ENCODE peak calls at places on chromosomes 3 and 15, in five cellular contexts. H, X, U, O and M are unnamed samples.

GRCh38 chr3:193894121-193894863 is 241.7 kb upstream of the HES1 start:
- DNase-seq in X (no peak), H (no peak), O (no peak), U (peak), M (no peak)

GRCh38 chr3:136008732-136009456 is 43.4 kb downstream of the PPP2R3A start:
- DNase-seq in O (no peak), U (no peak), H (no peak), X (no peak), M (peak)

GRCh38 chr15:99230867-99231266 is 18.5 kb downstream of the TTC23 start:
- DNase-seq in X (no peak), U (no peak), O (no peak), H (no peak), M (no peak)

GRCh38 chr3:175399156-175399840 is 540.2 kb downstream of the NAALADL2 start:
- DNase-seq in U (no peak), O (no peak), X (no peak), H (no peak), M (no peak)

GRCh38 chr15:33194237-33194636 is 277 bp downstream of the FMN1 start:
- DNase-seq in X (no peak), O (no peak), H (no peak), U (no peak), M (peak)

GRCh38 chr3:177410734-177411133 is 213.5 kb upstream of the TBL1XR1 start:
- DNase-seq in X (no peak), H (peak), O (no peak), U (no peak), M (no peak)

GRCh38 chr3:67030785-67031740 is 33.0 kb downstream of the KBTBD8 start:
- DNase-seq in O (no peak), U (no peak), X (no peak), H (peak), M (no peak)

GRCh38 chr3:50486219-50486888 is 17.1 kb downstream of the CACNA2D2 start:
- DNase-seq in H (no peak), X (no peak), U (no peak), O (no peak), M (peak)

GRCh38 chr3:120449701-120450216 is 1.0 kb downstream of the FSTL1 start:
- DNase-seq in O (no peak), H (no peak), X (no peak), U (peak), M (peak)

GRCh38 chr15:80878867-80879250 is 99.7 kb downstream of the CEMIP start:
- DNase-seq in H (no peak), X (no peak), O (no peak), U (peak), M (no peak)

GRCh38 chr3:100710355-100711198 is 1.3 kb downstream of the TFG start:
- DNase-seq in X (peak), U (peak), O (no peak), H (peak), M (peak)

GRCh38 chr15:39788800-39789565 is 6.3 kb upstream of the FSIP1 start:
- DNase-seq in H (no peak), O (no peak), U (peak), X (no peak), M (peak)

GRCh38 chr3:15899438-15899837 is 101.7 kb upstream of the ANKRD28 start:
- DNase-seq in H (peak), U (peak), O (no peak), X (no peak), M (peak)

GRCh38 chr3:56702487-56703315 is 19.6 kb upstream of the TASOR start:
- DNase-seq in U (peak), H (peak), X (no peak), O (no peak), M (peak)

GRCh38 chr3:119175869-119176756 is 2.7 kb downstream of the UPK1B start:
- DNase-seq in U (peak), O (no peak), X (no peak), H (no peak), M (peak)

GRCh38 chr15:33021806-33022389 is 172.6 kb downstream of the FMN1 start:
- DNase-seq in H (peak), O (no peak), U (peak), X (no peak), M (peak)

GRCh38 chr15:64209680-64210334 is 47.0 kb upstream of the PPIB start:
- DNase-seq in X (no peak), O (no peak), U (peak), H (peak), M (peak)

GRCh38 chr3:178289544-178290160 is 246.6 kb upstream of the KCNMB2 start:
- DNase-seq in O (no peak), X (no peak), U (peak), H (peak), M (peak)

GRCh38 chr15:47586653-47587224 is 130.6 kb upstream of the SEMA6D start:
- DNase-seq in X (no peak), U (peak), H (no peak), O (no peak), M (peak)

GRCh38 chr3:32432711-32433530 is 41.3 kb downstream of the CMTM7 start:
- DNase-seq in H (peak), O (no peak), X (no peak), U (peak), M (peak)

GRCh38 chr3:101890716-101891115 is 41.4 kb downstream of the NFKBIZ start:
- DNase-seq in H (peak), X (no peak), U (peak), O (no peak), M (peak)

GRCh38 chr3:36295206-36295760 is 85.0 kb upstream of the STAC start:
- DNase-seq in O (no peak), H (no peak), X (no peak), U (peak), M (peak)

GRCh38 chr3:178435575-178435974 is 100.7 kb upstream of the KCNMB2 start:
- DNase-seq in U (no peak), O (no peak), H (no peak), X (no peak), M (no peak)

GRCh38 chr15:84402856-84403608 is 167.5 kb downstream of the GOLGA6L4 start:
- DNase-seq in O (peak), X (no peak), H (no peak), U (no peak), M (no peak)

GRCh38 chr3:124158174-124158812 is 166.4 kb upstream of the ROPN1 start:
- DNase-seq in O (no peak), X (peak), U (no peak), H (no peak), M (no peak)

GRCh38 chr3:40258555-40258954 is 51.0 kb upstream of the EIF1B start:
- DNase-seq in X (no peak), U (peak), O (no peak), H (no peak), M (peak)
- TF ChIP-seq CTCF in X (no peak), U (no peak), O (no peak), H (no peak), M (no peak)

DNA sequence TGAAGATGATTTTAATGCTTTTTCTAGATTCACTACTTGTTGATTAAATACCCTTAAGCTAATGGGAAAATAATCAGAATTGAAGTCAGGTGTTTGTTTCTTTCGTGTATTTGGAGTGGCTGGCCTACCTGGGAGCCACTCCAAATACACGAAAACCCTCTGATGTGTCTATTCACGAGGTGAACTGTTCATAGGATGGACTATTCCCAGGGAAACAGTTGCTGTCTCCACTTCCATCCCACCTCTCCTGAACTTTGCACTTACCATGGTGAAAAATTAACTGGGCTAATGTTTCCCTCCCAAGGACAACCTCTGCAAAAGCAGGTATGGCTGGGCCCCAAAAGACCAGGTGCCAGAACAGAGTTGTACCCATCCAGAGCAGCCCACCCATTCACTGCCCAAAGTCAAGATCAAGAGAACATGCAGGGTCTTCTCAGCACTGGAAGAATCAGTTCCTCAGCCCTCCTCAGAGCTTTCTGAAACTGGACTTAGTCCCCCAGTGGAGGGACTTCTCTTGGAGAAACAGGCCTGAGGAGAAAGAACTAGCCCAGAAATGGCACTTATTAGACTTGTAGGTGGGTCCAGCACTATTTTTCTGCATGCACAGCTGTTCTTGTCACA is 2.9 kb upstream of the SMAD3 start:
- DNase-seq in H (no peak), X (no peak), O (no peak), U (no peak), M (no peak)
- TF ChIP-seq CTCF in H (no peak), X (no peak), O (no peak), U (no peak), M (no peak)

DNA sequence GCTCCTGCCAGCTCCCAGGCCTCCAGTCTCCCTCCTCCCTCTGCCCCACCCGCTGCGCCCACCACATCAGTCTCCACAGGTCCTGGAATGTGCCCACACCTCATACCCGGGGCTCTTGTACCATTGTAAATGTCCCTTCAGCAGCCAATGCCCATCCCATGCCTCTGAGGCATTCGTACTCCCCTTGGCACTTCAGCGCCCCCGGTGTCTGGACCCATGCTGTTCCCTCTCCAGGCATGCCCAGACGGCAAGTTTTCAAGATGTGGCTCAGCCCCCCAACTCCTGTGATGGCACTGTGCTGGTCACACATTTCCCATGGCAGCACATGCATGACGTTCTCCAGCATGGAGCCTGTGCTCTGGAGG is 13.3 kb downstream of the PLXND1 start:
- DNase-seq in X (no peak), U (no peak), H (no peak), O (no peak), M (no peak)
- TF ChIP-seq CTCF in X (no peak), U (peak), H (peak), O (no peak), M (no peak)

GRCh38 chr15:30859091-30859874 is 44.4 kb upstream of the FAN1 start:
- DNase-seq in U (peak), O (no peak), H (peak), X (no peak), M (peak)
- TF ChIP-seq CTCF in U (peak), O (peak), H (peak), X (peak), M (peak)

GRCh38 chr3:111796566-111796965 is 62.5 kb upstream of the PHLDB2 start:
- DNase-seq in O (no peak), X (no peak), H (no peak), U (no peak), M (no peak)

GRCh38 chr3:111800472-111800871 is 58.6 kb upstream of the PHLDB2 start:
- DNase-seq in H (no peak), X (no peak), U (no peak), O (no peak), M (no peak)

GRCh38 chr3:111797035-111797717 is 61.9 kb upstream of the PHLDB2 start:
- DNase-seq in X (no peak), H (no peak), O (no peak), U (no peak), M (peak)

GRCh38 chr3:111799951-111800350 is 59.1 kb upstream of the PHLDB2 start:
- DNase-seq in U (no peak), X (no peak), O (no peak), H (no peak), M (no peak)

DNA sequence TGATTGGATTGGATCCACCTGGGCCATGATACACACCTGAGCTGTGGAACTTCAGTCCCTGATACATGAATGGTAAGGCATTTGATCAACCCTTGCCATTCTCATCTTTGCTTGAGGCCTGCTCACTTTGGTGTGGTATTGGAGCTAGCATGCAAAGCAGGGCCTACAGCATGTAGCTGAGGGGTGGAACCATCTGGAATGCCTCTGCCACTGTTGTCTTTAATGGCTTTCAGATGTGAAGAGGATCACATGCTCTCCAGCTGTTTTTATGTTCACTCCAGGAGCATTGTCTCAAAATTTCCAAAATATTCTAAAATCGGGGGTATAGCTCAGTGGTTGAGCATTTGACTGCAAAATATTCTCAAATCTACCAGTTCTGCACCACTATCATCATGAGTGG is 64.4 kb upstream of the PHLDB2 start:
- DNase-seq in O (no peak), U (no peak), H (no peak), X (no peak), M (peak)
- TF ChIP-seq CTCF in O (no peak), U (no peak), H (no peak), X (no peak), M (no peak)

DNA sequence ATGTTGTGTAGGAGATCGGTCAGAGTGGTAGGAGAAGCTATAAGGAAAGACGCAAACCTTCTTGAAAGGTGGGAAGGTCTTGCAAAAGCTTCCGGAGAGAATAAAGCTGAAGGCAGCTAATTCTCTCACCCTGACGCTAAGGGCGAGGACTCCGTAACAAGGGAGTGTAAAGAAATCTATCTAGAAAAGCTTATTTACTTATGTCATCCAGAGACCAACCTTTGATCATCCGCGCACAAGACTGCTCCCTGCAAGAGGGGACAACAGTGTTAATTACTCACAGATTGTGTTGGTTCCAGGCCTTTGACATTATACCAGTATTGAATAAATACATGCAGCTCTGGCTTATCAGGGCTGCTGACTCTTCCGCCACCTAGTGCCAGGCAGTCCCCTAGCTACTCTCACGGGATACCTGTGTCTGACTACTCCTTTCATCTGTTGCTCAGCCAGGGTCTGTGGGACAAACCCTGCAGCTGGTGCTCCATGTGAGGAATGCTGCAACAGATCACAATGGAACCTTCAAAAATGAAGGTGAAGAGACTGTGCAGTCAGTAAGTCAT is 211.7 kb downstream of the DTWD1 start:
- DNase-seq in X (no peak), O (no peak), H (peak), U (peak), M (peak)
- TF ChIP-seq CTCF in X (no peak), O (no peak), H (peak), U (no peak), M (peak)

DNA sequence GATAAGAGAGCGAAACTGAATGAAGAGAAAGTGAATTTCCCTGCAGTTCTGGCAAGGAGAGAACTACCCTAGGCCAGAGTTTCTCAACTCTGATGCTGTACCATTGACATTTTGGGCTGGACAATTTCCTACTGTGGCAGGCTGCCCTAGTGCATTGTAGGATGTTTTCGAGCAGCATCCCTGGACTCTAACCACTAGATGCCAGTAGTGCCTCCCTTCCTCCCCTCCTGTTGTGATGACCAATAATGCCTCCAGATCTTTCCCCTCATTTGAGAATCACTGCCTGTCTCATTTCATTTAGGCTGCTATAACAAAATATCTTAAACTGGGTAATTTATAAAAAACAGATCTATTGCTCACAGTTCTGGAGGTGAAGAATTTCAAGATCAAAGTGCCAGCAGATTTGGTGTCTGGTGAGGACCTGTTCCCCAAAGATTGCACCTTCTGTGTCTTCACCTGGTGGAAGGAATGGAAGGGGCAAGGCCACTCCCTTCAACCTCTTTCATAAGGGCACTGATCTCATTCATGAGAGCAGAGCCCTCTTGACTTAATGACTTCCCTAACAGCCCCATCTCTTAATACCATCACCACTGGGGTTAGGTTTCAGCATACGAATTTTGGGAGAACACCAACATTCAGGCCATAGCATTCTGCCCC is 188.9 kb upstream of the MEIS2 start:
- DNase-seq in H (no peak), X (no peak), U (peak), O (no peak), M (peak)
- TF ChIP-seq CTCF in H (no peak), X (no peak), U (peak), O (no peak), M (peak)